ENCODE peak calls at places on chromosome 7, in six cellular contexts. V is Panc1; Q is pancreas; Z is AG10803; B is sigmoid colon; O is CD8-positive, alpha-beta T cell. P is an unnamed sample.

GRCh38 chr7:9029671-9030070 is 596.3 kb downstream of the NXPH1 start:
- DNase-seq in V (no peak), Q (no peak), Z (no peak), B (no peak), O (no peak), P (no peak)

GRCh38 chr7:136997735-136998134 is 129.3 kb downstream of the CHRM2 start:
- DNase-seq in V (peak; percentile 33), Q (no peak), Z (peak; percentile 33), B (no peak), O (no peak), P (no peak)

GRCh38 chr7:23598321-23598720 is 1.1 kb downstream of the CCDC126 start:
- DNase-seq in V (no peak), Q (no peak), Z (no peak), B (no peak), O (no peak), P (no peak)

GRCh38 chr7:21605008-21605407 is 62.2 kb downstream of the DNAH11 start:
- DNase-seq in V (no peak), Q (no peak), Z (no peak), B (no peak), O (no peak), P (no peak)

GRCh38 chr7:131544449-131545425 is 11.7 kb downstream of the PODXL start:
- DNase-seq in V (no peak), Q (no peak), Z (peak; percentile 58), B (peak; percentile 71), O (no peak), P (no peak)

GRCh38 chr7:73304071-73304470 is 4.6 kb downstream of the NSUN5 start:
- DNase-seq in V (no peak), Q (no peak), Z (no peak), B (peak; percentile 46), O (no peak), P (no peak)

GRCh38 chr7:116041615-116042014 is 11.1 kb upstream of the TFEC start:
- DNase-seq in V (no peak), Q (no peak), Z (no peak), B (no peak), O (no peak), P (no peak)

GRCh38 chr7:2612445-2613112 is 19.2 kb upstream of the TTYH3 start:
- DNase-seq in V (no peak), Q (no peak), Z (no peak), B (no peak), O (no peak), P (no peak)

GRCh38 chr7:29337628-29338116 is 143.1 kb downstream of the CHN2 start:
- DNase-seq in V (no peak), Q (no peak), Z (no peak), B (no peak), O (peak; percentile 19), P (no peak)

GRCh38 chr7:12139421-12139820 is 71.7 kb upstream of the TMEM106B start:
- DNase-seq in V (no peak), Q (no peak), Z (peak; percentile 10), B (no peak), O (no peak), P (no peak)

GRCh38 chr7:23334482-23335056 is 35.4 kb downstream of the MALSU1 start:
- DNase-seq in V (peak; percentile 99), Q (peak; percentile 11), Z (peak; percentile 94), B (no peak), O (no peak), P (no peak)

GRCh38 chr7:73312831-73313520 is 4.3 kb upstream of the NSUN5 start:
- DNase-seq in V (no peak), Q (no peak), Z (no peak), B (no peak), O (no peak), P (no peak)

GRCh38 chr7:13860734-13861133 is 128.7 kb downstream of the ETV1 start:
- DNase-seq in V (no peak), Q (no peak), Z (no peak), B (no peak), O (no peak), P (no peak)

GRCh38 chr7:131083781-131084180 is 243.9 kb upstream of the MKLN1 start:
- DNase-seq in V (no peak), Q (no peak), Z (no peak), B (no peak), O (no peak), P (no peak)

GRCh38 chr7:15781944-15782343 is 95.5 kb upstream of the MEOX2 start:
- DNase-seq in V (no peak), Q (no peak), Z (no peak), B (no peak), O (no peak), P (no peak)

GRCh38 chr7:107528461-107528860 is 35.3 kb downstream of the COG5 start:
- DNase-seq in V (no peak), Q (no peak), Z (peak; percentile 73), B (no peak), O (no peak), P (no peak)

GRCh38 chr7:92608380-92609322 is 18.5 kb upstream of the FAM133B start:
- DNase-seq in V (no peak), Q (peak; percentile 59), Z (no peak), B (no peak), O (no peak), P (no peak)

GRCh38 chr7:587769-588168 is 68.1 kb upstream of the PDGFA start:
- DNase-seq in V (no peak), Q (no peak), Z (peak; percentile 25), B (no peak), O (no peak), P (no peak)

GRCh38 chr7:158353606-158354570 is 233.7 kb downstream of the PTPRN2 start:
- DNase-seq in V (peak; percentile 38), Q (no peak), Z (no peak), B (peak; percentile 14), O (no peak), P (no peak)

GRCh38 chr7:137967143-137968018 is 34.5 kb downstream of the CREB3L2 start:
- DNase-seq in V (no peak), Q (no peak), Z (peak; percentile 83), B (no peak), O (no peak), P (no peak)

GRCh38 chr7:139521439-139521838 is 2.0 kb upstream of the CLEC2L start:
- DNase-seq in V (no peak), Q (no peak), Z (no peak), B (no peak), O (no peak), P (no peak)

GRCh38 chr7:14851610-14852009 is 50.9 kb downstream of the DGKB start:
- DNase-seq in V (no peak), Q (no peak), Z (no peak), B (no peak), O (no peak), P (no peak)

GRCh38 chr7:84202855-84203254 is 8.3 kb upstream of the SEMA3A start:
- DNase-seq in V (no peak), Q (no peak), Z (no peak), B (no peak), O (no peak), P (no peak)

GRCh38 chr7:75905785-75906604 is 9.0 kb upstream of the POR start:
- DNase-seq in V (no peak), Q (no peak), Z (peak; percentile 84), B (peak; percentile 92), O (no peak), P (peak; percentile 86)

DNA sequence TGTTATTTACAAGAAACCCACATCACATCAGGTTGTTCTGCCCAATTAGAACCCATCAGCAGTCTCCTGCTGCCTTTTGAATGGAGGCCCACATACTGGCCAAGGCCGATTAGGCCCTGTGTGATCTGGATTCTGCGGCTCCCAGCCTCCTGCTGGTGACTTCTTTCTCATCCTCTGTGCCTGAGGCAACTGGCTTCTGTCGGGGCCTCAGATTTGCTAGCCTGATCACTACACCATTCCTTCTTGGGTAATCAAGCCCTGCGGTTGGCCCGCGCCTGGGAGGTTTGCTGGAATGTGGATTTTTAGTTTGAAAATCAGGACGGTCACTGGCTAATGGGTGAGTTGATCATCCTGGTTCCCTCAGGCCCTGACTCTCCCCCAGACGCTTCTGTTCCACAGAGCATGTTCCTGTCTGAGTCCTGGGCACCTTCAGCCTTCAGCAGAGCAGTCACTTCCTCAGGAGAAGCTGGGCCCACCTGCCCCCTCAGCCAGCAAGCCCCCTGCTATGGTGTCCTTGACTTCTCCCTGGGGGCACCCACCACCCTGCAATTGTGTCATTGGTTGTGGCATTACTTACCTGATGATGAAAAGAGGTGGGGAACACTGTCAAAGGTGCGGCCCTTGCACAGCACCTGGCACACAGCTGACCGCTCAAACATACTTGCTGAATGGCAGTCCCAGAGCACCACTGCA is 207.6 kb downstream of the PHTF2 start:
- DNase-seq in V (no peak), Q (no peak), Z (no peak), B (no peak), O (no peak), P (no peak)
- TF ChIP-seq CTCF in V (no peak), Q (no peak), Z (no peak), B (no peak), O (no peak), P (no peak)

DNA sequence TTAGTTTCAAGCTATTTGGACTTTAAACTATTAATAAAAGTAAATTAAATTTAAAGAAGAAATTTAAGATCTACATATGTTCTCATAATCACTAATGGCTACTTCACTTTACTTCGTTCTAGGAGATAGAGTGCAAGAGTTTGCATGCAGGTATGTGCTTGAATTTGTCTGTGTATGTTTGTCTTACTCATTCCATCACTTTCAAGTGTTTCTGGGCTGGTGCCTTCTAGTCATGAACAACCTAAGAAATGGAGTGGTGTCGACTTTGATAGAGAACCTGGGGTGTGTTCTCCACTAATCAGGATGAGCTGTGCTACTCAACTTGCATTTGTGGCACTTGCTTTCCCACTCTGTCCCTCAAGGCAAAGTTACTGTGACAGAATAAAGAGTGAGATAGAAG is 169.9 kb downstream of the KCND2 start:
- DNase-seq in V (no peak), Q (no peak), Z (no peak), B (no peak), O (no peak), P (no peak)
- TF ChIP-seq CTCF in V (no peak), Q (no peak), Z (no peak), B (no peak), O (no peak), P (no peak)

GRCh38 chr7:79927116-79927515 is 207.5 kb upstream of the GNAI1 start:
- DNase-seq in V (no peak), Q (no peak), Z (peak; percentile 18), B (no peak), O (no peak), P (no peak)

GRCh38 chr7:79922894-79923293 is 211.7 kb upstream of the GNAI1 start:
- DNase-seq in V (no peak), Q (no peak), Z (no peak), B (no peak), O (no peak), P (no peak)

GRCh38 chr7:79921976-79922375 is 212.7 kb upstream of the GNAI1 start:
- DNase-seq in V (no peak), Q (no peak), Z (no peak), B (no peak), O (no peak), P (no peak)

GRCh38 chr7:79923953-79924352 is 210.7 kb upstream of the GNAI1 start:
- DNase-seq in V (no peak), Q (no peak), Z (no peak), B (no peak), O (no peak), P (no peak)
- TF ChIP-seq CTCF in V (no peak), Q (no peak), Z (no peak), B (no peak), O (no peak), P (no peak)

DNA sequence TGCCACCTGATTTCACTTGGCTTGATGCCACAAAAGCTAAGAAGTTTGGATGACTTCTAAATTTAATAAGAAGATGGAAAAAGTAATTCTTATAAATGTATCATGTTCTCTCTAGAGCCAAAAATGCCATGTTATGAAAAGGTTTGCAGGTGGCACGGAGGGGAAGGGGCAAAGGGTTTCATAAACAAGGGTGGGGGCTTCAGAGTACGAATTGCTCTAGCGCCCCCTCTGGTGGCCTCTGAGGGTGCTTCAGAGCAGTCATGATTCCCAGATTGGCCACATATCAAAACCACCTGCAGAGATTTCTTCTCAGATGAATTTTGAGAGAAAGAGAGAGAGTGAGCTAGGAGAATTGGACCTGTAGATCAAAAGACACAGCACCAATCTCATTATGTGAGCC is 208.6 kb upstream of the YAE1 start:
- DNase-seq in V (no peak), Q (no peak), Z (no peak), B (no peak), O (no peak), P (no peak)
- TF ChIP-seq CTCF in V (peak; percentile 70), Q (no peak), Z (peak; percentile 30), B (no peak), O (no peak), P (no peak)